ENCODE peak calls at places on chromosomes 5 and 9, in four cellular contexts. D, V, M and H are unnamed samples.

GRCh38 chr9:31587176-31587575 is 797.3 kb upstream of the ACO1 start:
- DNase-seq in V (no peak), D (no peak), M (no peak), H (no peak)

GRCh38 chr9:98576354-98576753 is 132.4 kb downstream of the GABBR2 start:
- DNase-seq in V (no peak), M (no peak), D (no peak), H (no peak)

GRCh38 chr5:38666668-38667498 is 110.4 kb upstream of the LIFR start:
- DNase-seq in V (no peak), D (no peak), M (no peak), H (no peak)

GRCh38 chr9:19840953-19841352 is 52.1 kb upstream of the SLC24A2 start:
- DNase-seq in M (no peak), V (no peak), D (no peak), H (no peak)

GRCh38 chr5:167573274-167574127 is 717.9 kb upstream of the WWC1 start:
- DNase-seq in D (peak; percentile 40), V (no peak), M (peak; percentile 28), H (no peak)

GRCh38 chr5:96658272-96658671 is 3.9 kb upstream of the CAST start:
- DNase-seq in D (no peak), M (no peak), V (no peak), H (no peak)

GRCh38 chr9:94648191-94648590 is 8.9 kb upstream of the FBP1 start:
- DNase-seq in D (no peak), V (no peak), M (no peak), H (no peak)

GRCh38 chr5:148206620-148207019 is 3.8 kb downstream of the SPINK6 start:
- DNase-seq in D (no peak), M (no peak), V (no peak), H (no peak)

GRCh38 chr9:23851024-23851629 is 25.1 kb upstream of the ELAVL2 start:
- DNase-seq in V (no peak), M (no peak), D (no peak), H (no peak)